ENCODE peak calls at places on chromosomes 4 and X, in four cellular contexts. E is sigmoid colon, C is lower lobe of right lung, S is stomach. V is an unnamed sample.
A peak's percentile ranks its signal among the peaks of the same experiment; 100 is the strongest.

GRCh38 chrX:10090319-10090718 is 66.5 kb upstream of the CLCN4 start:
- DNase-seq in E (no peak), S (no peak), C (no peak), V (no peak)

GRCh38 chr4:44738615-44739014 is 12.3 kb upstream of the GNPDA2 start:
- DNase-seq in E (no peak), S (no peak), C (no peak), V (peak; percentile 10)

GRCh38 chr4:153499005-153499404 is 32.8 kb downstream of the TMEM131L start:
- DNase-seq in C (no peak), S (no peak), E (no peak), V (no peak)

GRCh38 chr4:125101706-125102105 is 213.0 kb upstream of the FAT4 start:
- DNase-seq in E (no peak), S (no peak), C (no peak), V (no peak)

GRCh38 chr4:98967916-98968315 is 27.6 kb upstream of the METAP1 start:
- DNase-seq in E (no peak), S (no peak), C (no peak), V (no peak)

GRCh38 chrX:130086414-130087207 is 23.7 kb downstream of the ELF4 start:
- DNase-seq in E (no peak), C (peak; percentile 68), S (no peak), V (no peak)

GRCh38 chr4:147655639-147656038 is 28.3 kb downstream of the PRMT9 start:
- DNase-seq in S (no peak), E (no peak), C (no peak), V (no peak)

GRCh38 chr4:174505892-174506291 is 16.4 kb downstream of the HPGD start:
- DNase-seq in S (no peak), E (no peak), C (no peak), V (no peak)

GRCh38 chr4:53055274-53055673 is 193.2 kb downstream of the RASL11B start:
- DNase-seq in S (no peak), C (no peak), E (no peak), V (peak; percentile 65)

GRCh38 chr4:143356493-143356892 is 19.8 kb downstream of the GAB1 start:
- DNase-seq in C (no peak), E (no peak), S (no peak), V (no peak)

GRCh38 chr4:23819041-23819511 is 70.8 kb downstream of the PPARGC1A start:
- DNase-seq in S (no peak), E (no peak), C (peak; percentile 46), V (peak; percentile 0)

GRCh38 chr4:87220094-87220831 is at the start of gene KLHL8:
- DNase-seq in E (peak; percentile 91), C (peak; percentile 90), S (peak; percentile 86), V (peak; percentile 77)

GRCh38 chrX:109281478-109282275 is 200.2 kb downstream of the GUCY2F start:
- DNase-seq in S (peak; percentile 56), C (no peak), E (no peak), V (peak; percentile 31)

GRCh38 chr4:66574145-66574978 is 904.1 kb upstream of the EPHA5 start:
- DNase-seq in S (no peak), E (no peak), C (no peak), V (peak; percentile 79)

GRCh38 chr4:39308576-39308975 is 57.6 kb downstream of the RFC1 start:
- DNase-seq in C (no peak), S (no peak), E (no peak), V (no peak)

GRCh38 chr4:36322921-36323354 is 41.5 kb downstream of the DTHD1 start:
- DNase-seq in C (no peak), E (no peak), S (no peak), V (no peak)

GRCh38 chr4:56215901-56216300 is 171.4 kb downstream of the AASDH start:
- DNase-seq in C (no peak), S (peak; percentile 47), E (no peak), V (peak; percentile 47)

GRCh38 chr4:184143770-184144564 is 73.7 kb downstream of the ENPP6 start:
- DNase-seq in C (no peak), S (no peak), E (no peak), V (no peak)

GRCh38 chr4:137198791-137199190 is 333.5 kb downstream of the PCDH18 start:
- DNase-seq in E (no peak), C (no peak), S (no peak), V (no peak)

GRCh38 chrX:140180585-140180984 is 215.3 kb upstream of the CXorf66 start:
- DNase-seq in S (no peak), E (no peak), C (no peak), V (peak; percentile 23)

GRCh38 chr4:60463846-60464502 is 736.2 kb upstream of the ADGRL3 start:
- DNase-seq in C (no peak), E (no peak), S (no peak), V (peak; percentile 4)

GRCh38 chr4:156970501-156971167 is 965 bp downstream of the PDGFC start:
- DNase-seq in S (peak; percentile 64), E (peak; percentile 87), C (peak; percentile 76), V (no peak)

GRCh38 chrX:69503835-69504625 is at the start of gene NALF2:
- DNase-seq in E (peak; percentile 70), C (peak; percentile 65), S (peak; percentile 58), V (no peak)
- H3K4me3 ChIP-seq in E (peak within 1 kb of the TSS; percentile 52), C (peak within 1 kb of the TSS; percentile 51), S (peak within 1 kb of the TSS; percentile 63), V (peak within 1 kb of the TSS; percentile 27)

GRCh38 chr4:176380352-176381157 is 60.8 kb downstream of the SPCS3 start:
- DNase-seq in S (no peak), C (no peak), E (no peak), V (no peak)

GRCh38 chr4:176383273-176384077 is 63.7 kb downstream of the SPCS3 start:
- DNase-seq in C (no peak), S (no peak), E (no peak), V (peak; percentile 73)

GRCh38 chr4:176376032-176376614 is 56.4 kb downstream of the SPCS3 start:
- DNase-seq in E (no peak), C (no peak), S (no peak), V (no peak)

GRCh38 chr4:176377705-176378302 is 58.0 kb downstream of the SPCS3 start:
- DNase-seq in C (no peak), E (no peak), S (no peak), V (no peak)
- TF ChIP-seq CTCF in C (peak; percentile 40), E (no peak), S (no peak), V (peak; percentile 21)

GRCh38 chr4:168771251-168771650 is 238.8 kb downstream of the CBR4 start:
- DNase-seq in C (no peak), E (no peak), S (no peak), V (no peak)

GRCh38 chr4:168765726-168766125 is 244.3 kb downstream of the CBR4 start:
- DNase-seq in C (no peak), S (peak; percentile 64), E (no peak), V (no peak)

GRCh38 chr4:168769857-168770256 is 240.2 kb downstream of the CBR4 start:
- DNase-seq in S (no peak), C (no peak), E (no peak), V (no peak)

GRCh38 chr4:168766537-168767316 is 243.3 kb downstream of the CBR4 start:
- DNase-seq in E (no peak), C (no peak), S (no peak), V (peak; percentile 89)

GRCh38 chr4:168769416-168769815 is 240.6 kb downstream of the CBR4 start:
- DNase-seq in E (no peak), C (no peak), S (no peak), V (peak; percentile 85)
- H3K27ac ChIP-seq in E (peak overlapping the region; percentile 60), C (no peak overlapping the region), S (no peak overlapping the region), V (peak overlapping the region; percentile 83)

GRCh38 chr4:70992354-70992753 is 1.1 kb upstream of the DCK start:
- DNase-seq in C (no peak), E (no peak), S (no peak), V (no peak)
- H3K4me3 ChIP-seq in C (peak overlapping the region; percentile 92), E (peak overlapping the region; percentile 84), S (peak overlapping the region; percentile 81), V (no peak overlapping the region)

GRCh38 chrX:30060718-30061117 is 154.6 kb upstream of the MAGEB2 start:
- DNase-seq in C (no peak), S (no peak), E (no peak), V (peak; percentile 8)
- TF ChIP-seq CTCF in C (no peak), S (no peak), E (no peak), V (peak; percentile 64)

GRCh38 chr4:2363951-2364653 is 54.3 kb downstream of the ZFYVE28 start:
- DNase-seq in C (peak; percentile 43), E (peak; percentile 56), S (no peak), V (no peak)

GRCh38 chr4:2364654-2365053 is 53.8 kb downstream of the ZFYVE28 start:
- DNase-seq in E (peak; percentile 73), S (peak; percentile 34), C (peak; percentile 68), V (peak; percentile 35)

GRCh38 chr4:2362286-2363055 is 56.0 kb downstream of the ZFYVE28 start:
- DNase-seq in E (peak; percentile 52), S (no peak), C (peak; percentile 34), V (no peak)

GRCh38 chr4:2361366-2362285 is 56.8 kb downstream of the ZFYVE28 start:
- DNase-seq in S (no peak), C (peak; percentile 39), E (peak; percentile 50), V (no peak)

DNA sequence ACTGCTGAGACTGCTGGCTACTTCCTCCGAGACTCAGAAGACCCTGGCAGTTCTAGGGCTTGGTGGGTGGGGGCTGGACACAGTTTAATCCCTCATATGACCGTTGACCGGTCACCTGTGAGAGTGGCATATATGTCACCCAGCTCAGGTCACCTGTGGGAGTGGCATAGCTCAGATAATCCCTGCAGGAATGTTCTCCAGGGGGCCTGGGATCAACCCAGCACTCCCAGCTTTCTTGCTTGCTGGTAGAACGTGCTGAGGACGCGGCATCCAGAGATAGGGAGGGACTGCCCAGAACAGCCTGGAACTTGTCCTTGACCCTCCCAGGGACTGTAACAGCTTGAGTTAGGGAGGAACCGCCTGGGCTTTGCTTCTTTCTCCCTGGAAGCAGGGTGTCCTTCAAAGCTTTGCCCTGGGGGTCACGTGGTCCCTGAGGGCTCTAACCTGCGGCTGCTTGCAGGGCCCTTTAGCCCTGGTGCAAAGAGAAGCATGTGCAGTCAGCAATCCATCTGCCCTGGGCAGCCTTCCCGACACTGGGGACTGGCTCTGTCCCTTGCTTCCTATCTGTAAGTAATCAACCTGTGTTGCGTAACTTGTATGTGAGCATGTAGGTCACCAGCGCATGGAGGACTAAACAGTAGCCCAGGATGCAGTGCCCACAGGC is 55.3 kb downstream of the ZFYVE28 start:
- DNase-seq in C (peak; percentile 47), E (peak; percentile 36), S (peak; percentile 78), V (no peak)
- H3K27ac ChIP-seq in C (no peak overlapping the region), E (no peak overlapping the region), S (peak overlapping the region; percentile 41), V (no peak overlapping the region)

DNA sequence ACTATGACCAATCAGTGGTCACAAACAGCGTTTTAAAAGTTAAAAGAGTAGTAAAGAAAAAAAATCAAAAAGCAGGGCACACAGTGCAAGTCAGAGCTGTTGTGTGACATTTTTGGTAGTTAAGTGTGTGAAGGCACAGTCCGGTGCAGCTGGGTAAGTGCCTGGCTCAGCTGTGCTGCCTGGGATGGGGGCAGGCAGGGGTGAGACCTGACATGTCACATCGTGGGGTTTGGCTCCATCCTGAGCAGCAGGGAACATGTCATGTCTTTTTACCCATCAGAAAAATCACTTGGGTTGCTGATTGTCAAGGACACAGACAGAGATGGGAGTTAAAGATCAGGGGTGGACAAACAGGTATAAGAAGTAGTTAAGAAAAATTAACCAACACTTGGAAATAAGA is 125.1 kb downstream of the NSUN7 start:
- DNase-seq in S (no peak), E (no peak), C (no peak), V (no peak)
- H3K4me3 ChIP-seq in S (no peak overlapping the region), E (no peak overlapping the region), C (no peak overlapping the region), V (no peak overlapping the region)

GRCh38 chr4:81790477-81790876 is 318.8 kb upstream of the RASGEF1B start:
- DNase-seq in C (no peak), S (no peak), E (no peak), V (no peak)
- TF ChIP-seq CTCF in C (no peak), S (no peak), E (no peak), V (no peak)

GRCh38 chr4:116385583-116385982 is 699.8 kb downstream of the TRAM1L1 start:
- DNase-seq in E (no peak), S (no peak), C (no peak), V (no peak)
- H3K27ac ChIP-seq in E (no peak overlapping the region), S (no peak overlapping the region), C (no peak overlapping the region), V (no peak overlapping the region)

GRCh38 chr4:48777739-48778138 is 2.3 kb downstream of the FRYL start:
- DNase-seq in E (no peak), S (no peak), C (no peak), V (no peak)
- H3K4me3 ChIP-seq in E (peak overlapping the region; percentile 95), S (peak overlapping the region; percentile 91), C (peak overlapping the region; percentile 94), V (no peak overlapping the region)

V was measured in brain microvascular endothelial cell.